ENCODE peak calls at places on chromosomes 2 and 18, in seven cellular contexts. One of them, this sample, is unnamed.

GRCh38 chr2:161161074-161161577 is 898 bp downstream of the TANK start:
- DNase-seq in AG04450: no peak
- DNase-seq in PC-3: no peak
- DNase-seq in CD8-positive, alpha-beta T cell: no peak
- DNase-seq in body of pancreas: no peak
- DNase-seq in cardiac fibroblast: peak; percentile 21
- DNase-seq in left ventricle myocardium inferior: no peak
- DNase-seq in this sample: peak; percentile 20

GRCh38 chr2:66862871-66863650 is 428.1 kb downstream of the MEIS1 start:
- DNase-seq in AG04450: peak; percentile 75
- DNase-seq in PC-3: peak; percentile 48
- DNase-seq in CD8-positive, alpha-beta T cell: no peak
- DNase-seq in body of pancreas: no peak
- DNase-seq in cardiac fibroblast: peak; percentile 77
- DNase-seq in left ventricle myocardium inferior: no peak
- DNase-seq in this sample: peak; percentile 94

GRCh38 chr18:3877678-3878077 is 427.7 kb downstream of the TGIF1 start:
- DNase-seq in AG04450: no peak
- DNase-seq in PC-3: no peak
- DNase-seq in CD8-positive, alpha-beta T cell: no peak
- DNase-seq in body of pancreas: no peak
- DNase-seq in cardiac fibroblast: peak; percentile 25
- DNase-seq in left ventricle myocardium inferior: no peak
- DNase-seq in this sample: no peak

GRCh38 chr2:172672999-172673726 is 62.5 kb upstream of the RAPGEF4 start:
- DNase-seq in AG04450: no peak
- DNase-seq in PC-3: peak; percentile 60
- DNase-seq in CD8-positive, alpha-beta T cell: no peak
- DNase-seq in body of pancreas: peak; percentile 6
- DNase-seq in cardiac fibroblast: peak; percentile 7
- DNase-seq in left ventricle myocardium inferior: no peak
- DNase-seq in this sample: peak; percentile 68

GRCh38 chr18:68418226-68418868 is 296.6 kb downstream of the TMX3 start:
- DNase-seq in AG04450: no peak
- DNase-seq in PC-3: no peak
- DNase-seq in CD8-positive, alpha-beta T cell: no peak
- DNase-seq in body of pancreas: no peak
- DNase-seq in cardiac fibroblast: peak; percentile 59
- DNase-seq in left ventricle myocardium inferior: no peak
- DNase-seq in this sample: no peak

GRCh38 chr2:28633204-28633603 is 118.4 kb upstream of the PPP1CB start:
- DNase-seq in AG04450: no peak
- DNase-seq in PC-3: no peak
- DNase-seq in CD8-positive, alpha-beta T cell: no peak
- DNase-seq in body of pancreas: no peak
- DNase-seq in cardiac fibroblast: no peak
- DNase-seq in left ventricle myocardium inferior: no peak
- DNase-seq in this sample: no peak

GRCh38 chr18:79512461-79513380 is 117.0 kb downstream of the NFATC1 start:
- DNase-seq in AG04450: no peak
- DNase-seq in PC-3: no peak
- DNase-seq in CD8-positive, alpha-beta T cell: no peak
- DNase-seq in body of pancreas: peak; percentile 2
- DNase-seq in cardiac fibroblast: no peak
- DNase-seq in left ventricle myocardium inferior: no peak
- DNase-seq in this sample: no peak

GRCh38 chr2:237590272-237591020 is at the start of gene RAB17:
- DNase-seq in AG04450: no peak
- DNase-seq in PC-3: peak; percentile 65
- DNase-seq in CD8-positive, alpha-beta T cell: no peak
- DNase-seq in body of pancreas: peak; percentile 93
- DNase-seq in cardiac fibroblast: peak; percentile 52
- DNase-seq in left ventricle myocardium inferior: no peak
- DNase-seq in this sample: no peak

GRCh38 chr18:48990497-48991298 is 39.9 kb upstream of the SMAD7 start:
- DNase-seq in AG04450: no peak
- DNase-seq in PC-3: peak; percentile 60
- DNase-seq in CD8-positive, alpha-beta T cell: no peak
- DNase-seq in body of pancreas: no peak
- DNase-seq in cardiac fibroblast: no peak
- DNase-seq in left ventricle myocardium inferior: no peak
- DNase-seq in this sample: peak; percentile 49

GRCh38 chr2:163736433-163737168 is 793 bp upstream of the FIGN start:
- DNase-seq in AG04450: no peak
- DNase-seq in PC-3: peak; percentile 47
- DNase-seq in CD8-positive, alpha-beta T cell: no peak
- DNase-seq in body of pancreas: peak; percentile 58
- DNase-seq in cardiac fibroblast: peak; percentile 46
- DNase-seq in left ventricle myocardium inferior: peak; percentile 58
- DNase-seq in this sample: peak; percentile 29

GRCh38 chr2:175030380-175031271 is 25.4 kb upstream of the CHN1 start:
- DNase-seq in AG04450: peak; percentile 8
- DNase-seq in PC-3: peak; percentile 69
- DNase-seq in CD8-positive, alpha-beta T cell: no peak
- DNase-seq in body of pancreas: peak; percentile 32
- DNase-seq in cardiac fibroblast: peak; percentile 62
- DNase-seq in left ventricle myocardium inferior: no peak
- DNase-seq in this sample: peak; percentile 49

GRCh38 chr2:111219285-111219684 is 98.6 kb downstream of the BCL2L11 start:
- DNase-seq in AG04450: no peak
- DNase-seq in PC-3: no peak
- DNase-seq in CD8-positive, alpha-beta T cell: no peak
- DNase-seq in body of pancreas: no peak
- DNase-seq in cardiac fibroblast: no peak
- DNase-seq in left ventricle myocardium inferior: no peak
- DNase-seq in this sample: no peak

GRCh38 chr2:61125123-61125710 is 36.8 kb upstream of the C2orf74 start:
- DNase-seq in AG04450: no peak
- DNase-seq in PC-3: no peak
- DNase-seq in CD8-positive, alpha-beta T cell: no peak
- DNase-seq in body of pancreas: no peak
- DNase-seq in cardiac fibroblast: no peak
- DNase-seq in left ventricle myocardium inferior: no peak
- DNase-seq in this sample: no peak

GRCh38 chr2:79039944-79040343 is 14.4 kb downstream of the REG3G start:
- DNase-seq in AG04450: no peak
- DNase-seq in PC-3: no peak
- DNase-seq in CD8-positive, alpha-beta T cell: no peak
- DNase-seq in body of pancreas: peak; percentile 26
- DNase-seq in cardiac fibroblast: no peak
- DNase-seq in left ventricle myocardium inferior: no peak
- DNase-seq in this sample: no peak

GRCh38 chr18:3867768-3868445 is 417.9 kb downstream of the TGIF1 start:
- DNase-seq in AG04450: no peak
- DNase-seq in PC-3: no peak
- DNase-seq in CD8-positive, alpha-beta T cell: no peak
- DNase-seq in body of pancreas: no peak
- DNase-seq in cardiac fibroblast: peak; percentile 50
- DNase-seq in left ventricle myocardium inferior: no peak
- DNase-seq in this sample: peak; percentile 13

GRCh38 chr2:109700680-109701274 is 86.6 kb downstream of the SOWAHC start:
- DNase-seq in AG04450: no peak
- DNase-seq in PC-3: no peak
- DNase-seq in CD8-positive, alpha-beta T cell: no peak
- DNase-seq in body of pancreas: no peak
- DNase-seq in cardiac fibroblast: no peak
- DNase-seq in left ventricle myocardium inferior: no peak
- DNase-seq in this sample: no peak

GRCh38 chr2:133885847-133886246 is 317.6 kb upstream of the NCKAP5 start:
- DNase-seq in AG04450: no peak
- DNase-seq in PC-3: peak; percentile 77
- DNase-seq in CD8-positive, alpha-beta T cell: no peak
- DNase-seq in body of pancreas: no peak
- DNase-seq in cardiac fibroblast: no peak
- DNase-seq in left ventricle myocardium inferior: no peak
- DNase-seq in this sample: no peak

GRCh38 chr2:239586651-239587310 is 186.0 kb upstream of the HDAC4 start:
- DNase-seq in AG04450: no peak
- DNase-seq in PC-3: no peak
- DNase-seq in CD8-positive, alpha-beta T cell: no peak
- DNase-seq in body of pancreas: no peak
- DNase-seq in cardiac fibroblast: no peak
- DNase-seq in left ventricle myocardium inferior: no peak
- DNase-seq in this sample: no peak

GRCh38 chr2:211281430-211282073 is 725.2 kb downstream of the CPS1 start:
- DNase-seq in AG04450: no peak
- DNase-seq in PC-3: peak; percentile 7
- DNase-seq in CD8-positive, alpha-beta T cell: no peak
- DNase-seq in body of pancreas: no peak
- DNase-seq in cardiac fibroblast: no peak
- DNase-seq in left ventricle myocardium inferior: no peak
- DNase-seq in this sample: no peak

GRCh38 chr2:119276864-119277263 is 53.2 kb downstream of the STEAP3 start:
- DNase-seq in AG04450: no peak
- DNase-seq in PC-3: no peak
- DNase-seq in CD8-positive, alpha-beta T cell: no peak
- DNase-seq in body of pancreas: no peak
- DNase-seq in cardiac fibroblast: no peak
- DNase-seq in left ventricle myocardium inferior: no peak
- DNase-seq in this sample: no peak

GRCh38 chr18:77052297-77052645 is 80.3 kb downstream of the MBP start:
- DNase-seq in AG04450: no peak
- DNase-seq in PC-3: no peak
- DNase-seq in CD8-positive, alpha-beta T cell: no peak
- DNase-seq in body of pancreas: no peak
- DNase-seq in cardiac fibroblast: no peak
- DNase-seq in left ventricle myocardium inferior: no peak
- DNase-seq in this sample: no peak

GRCh38 chr2:15771124-15771523 is 169.2 kb upstream of the MYCN start:
- DNase-seq in AG04450: no peak
- DNase-seq in PC-3: no peak
- DNase-seq in CD8-positive, alpha-beta T cell: no peak
- DNase-seq in body of pancreas: no peak
- DNase-seq in cardiac fibroblast: no peak
- DNase-seq in left ventricle myocardium inferior: no peak
- DNase-seq in this sample: no peak

GRCh38 chr18:48928787-48929186 is 22.0 kb downstream of the SMAD7 start:
- DNase-seq in AG04450: no peak
- DNase-seq in PC-3: no peak
- DNase-seq in CD8-positive, alpha-beta T cell: peak; percentile 60
- DNase-seq in body of pancreas: peak; percentile 70
- DNase-seq in cardiac fibroblast: peak; percentile 67
- DNase-seq in left ventricle myocardium inferior: peak; percentile 68
- DNase-seq in this sample: peak; percentile 65

DNA sequence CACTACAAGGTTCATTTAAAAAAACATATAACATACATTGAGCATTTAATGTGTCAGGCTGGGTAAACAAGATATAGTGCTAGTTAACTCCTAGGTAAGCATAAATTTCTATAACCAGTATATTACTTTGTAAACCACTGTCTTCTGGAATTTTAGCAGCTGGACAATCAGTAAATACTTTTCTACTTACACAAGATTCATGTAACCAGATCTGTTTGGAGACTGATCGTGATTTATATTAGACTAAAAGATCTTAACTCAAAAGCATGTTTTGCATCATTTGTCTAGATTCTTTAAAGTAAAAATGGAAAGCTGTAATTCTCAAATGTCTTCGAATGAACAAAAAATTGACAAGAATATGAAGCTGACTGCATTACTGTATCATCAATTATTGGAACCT is 941 bp upstream of the SGO2 start:
- DNase-seq in AG04450: peak; percentile 11
- DNase-seq in PC-3: peak; percentile 47
- DNase-seq in CD8-positive, alpha-beta T cell: no peak
- DNase-seq in body of pancreas: no peak
- DNase-seq in cardiac fibroblast: no peak
- DNase-seq in left ventricle myocardium inferior: no peak
- DNase-seq in this sample: peak; percentile 5
- H3K4me3 ChIP-seq in AG04450: no peak overlapping the region
- H3K4me3 ChIP-seq in PC-3: peak overlapping the region; percentile 92
- H3K4me3 ChIP-seq in CD8-positive, alpha-beta T cell: no peak overlapping the region
- H3K4me3 ChIP-seq in body of pancreas: no peak overlapping the region
- H3K4me3 ChIP-seq in cardiac fibroblast: no peak overlapping the region
- H3K4me3 ChIP-seq in left ventricle myocardium inferior: peak overlapping the region; percentile 82
- H3K4me3 ChIP-seq in this sample: no peak overlapping the region

GRCh38 chr2:180061085-180061484 is 54.0 kb upstream of the CWC22 start:
- DNase-seq in AG04450: no peak
- DNase-seq in PC-3: no peak
- DNase-seq in CD8-positive, alpha-beta T cell: no peak
- DNase-seq in body of pancreas: no peak
- DNase-seq in cardiac fibroblast: no peak
- DNase-seq in left ventricle myocardium inferior: no peak
- DNase-seq in this sample: no peak

GRCh38 chr2:180058993-180059392 is 51.9 kb upstream of the CWC22 start:
- DNase-seq in AG04450: no peak
- DNase-seq in PC-3: no peak
- DNase-seq in CD8-positive, alpha-beta T cell: no peak
- DNase-seq in body of pancreas: no peak
- DNase-seq in cardiac fibroblast: no peak
- DNase-seq in left ventricle myocardium inferior: no peak
- DNase-seq in this sample: no peak

GRCh38 chr2:180057706-180058412 is 50.8 kb upstream of the CWC22 start:
- DNase-seq in AG04450: no peak
- DNase-seq in PC-3: no peak
- DNase-seq in CD8-positive, alpha-beta T cell: no peak
- DNase-seq in body of pancreas: no peak
- DNase-seq in cardiac fibroblast: no peak
- DNase-seq in left ventricle myocardium inferior: no peak
- DNase-seq in this sample: no peak

GRCh38 chr2:180062178-180062577 is 55.1 kb upstream of the CWC22 start:
- DNase-seq in AG04450: no peak
- DNase-seq in PC-3: no peak
- DNase-seq in CD8-positive, alpha-beta T cell: no peak
- DNase-seq in body of pancreas: no peak
- DNase-seq in cardiac fibroblast: no peak
- DNase-seq in left ventricle myocardium inferior: no peak
- DNase-seq in this sample: no peak

DNA sequence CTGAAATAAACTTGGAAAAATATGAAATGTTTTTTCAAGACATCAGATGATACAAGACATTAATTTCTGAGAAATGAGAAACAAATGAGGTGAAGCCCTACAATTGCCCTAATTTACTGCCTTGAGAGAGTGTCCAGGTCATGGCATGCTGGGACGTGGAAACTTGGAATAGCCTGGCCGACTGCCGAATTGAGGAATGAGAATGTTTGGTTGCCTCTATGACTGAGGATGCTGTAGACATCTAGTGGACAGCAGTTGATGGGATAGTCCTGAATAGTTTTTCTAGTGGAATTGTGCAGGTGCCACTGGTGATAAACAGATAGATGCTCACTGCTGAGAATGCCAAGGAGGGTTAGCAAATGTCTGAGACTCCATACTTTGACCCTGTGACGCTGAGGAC is 56.4 kb upstream of the CWC22 start:
- DNase-seq in AG04450: no peak
- DNase-seq in PC-3: no peak
- DNase-seq in CD8-positive, alpha-beta T cell: no peak
- DNase-seq in body of pancreas: no peak
- DNase-seq in cardiac fibroblast: no peak
- DNase-seq in left ventricle myocardium inferior: no peak
- DNase-seq in this sample: no peak
- TF ChIP-seq CTCF in AG04450: no peak
- TF ChIP-seq CTCF in PC-3: no peak
- TF ChIP-seq CTCF in CD8-positive, alpha-beta T cell: no peak
- TF ChIP-seq CTCF in body of pancreas: no peak
- TF ChIP-seq CTCF in cardiac fibroblast: no peak
- TF ChIP-seq CTCF in left ventricle myocardium inferior: no peak
- TF ChIP-seq CTCF in this sample: no peak

GRCh38 chr18:71529708-71530303 is 1014.3 kb downstream of the CBLN2 start:
- DNase-seq in AG04450: peak; percentile 1
- DNase-seq in PC-3: peak; percentile 96
- DNase-seq in CD8-positive, alpha-beta T cell: no peak
- DNase-seq in body of pancreas: no peak
- DNase-seq in cardiac fibroblast: peak; percentile 15
- DNase-seq in left ventricle myocardium inferior: no peak
- DNase-seq in this sample: peak; percentile 0
- H3K4me3 ChIP-seq in AG04450: no peak overlapping the region
- H3K4me3 ChIP-seq in PC-3: no peak overlapping the region
- H3K4me3 ChIP-seq in CD8-positive, alpha-beta T cell: no peak overlapping the region
- H3K4me3 ChIP-seq in body of pancreas: no peak overlapping the region
- H3K4me3 ChIP-seq in cardiac fibroblast: no peak overlapping the region
- H3K4me3 ChIP-seq in left ventricle myocardium inferior: no peak overlapping the region
- H3K4me3 ChIP-seq in this sample: no peak overlapping the region

GRCh38 chr2:224038830-224039079 is 331 bp downstream of the SERPINE2 start:
- DNase-seq in AG04450: no peak
- DNase-seq in PC-3: no peak
- DNase-seq in CD8-positive, alpha-beta T cell: no peak
- DNase-seq in body of pancreas: no peak
- DNase-seq in cardiac fibroblast: no peak
- DNase-seq in left ventricle myocardium inferior: no peak
- DNase-seq in this sample: no peak
- TF ChIP-seq CTCF in AG04450: no peak
- TF ChIP-seq CTCF in PC-3: no peak
- TF ChIP-seq CTCF in CD8-positive, alpha-beta T cell: no peak
- TF ChIP-seq CTCF in body of pancreas: no peak
- TF ChIP-seq CTCF in cardiac fibroblast: no peak
- TF ChIP-seq CTCF in left ventricle myocardium inferior: no peak
- TF ChIP-seq CTCF in this sample: no peak